ENCODE peak calls at places on chromosomes 13 and 19, in five cellular contexts. R is activated CD4-positive, alpha-beta T cell treated with anti-CD3 and anti-CD28 coated beads for 24 hours; S is mucosa of descending colon; K is mesenteric fat pad; A is iris pigment epithelial cell. C is an unnamed sample.

GRCh38 chr19:17406039-17406886 is 833 bp upstream of the BST2 start:
- DNase-seq in K (no peak), S (no peak), A (peak; percentile 35), R (no peak), C (no peak)

GRCh38 chr13:98492335-98493034 is 84.4 kb downstream of the STK24 start:
- DNase-seq in K (no peak), A (no peak), R (no peak), S (no peak), C (no peak)

GRCh38 chr19:11580665-11581418 is 3.4 kb upstream of the ACP5 start:
- DNase-seq in K (no peak), A (peak; percentile 37), R (no peak), S (no peak), C (no peak)

GRCh38 chr13:24293761-24294160 is 15.6 kb upstream of the C1QTNF9 start:
- DNase-seq in K (no peak), A (no peak), R (no peak), S (no peak), C (no peak)

GRCh38 chr19:43465468-43466120 is at the start of gene LYPD3:
- DNase-seq in K (no peak), S (peak; percentile 49), A (no peak), R (no peak), C (no peak)

GRCh38 chr13:77916481-77916880 is 2.1 kb downstream of the EDNRB start:
- DNase-seq in A (no peak), K (no peak), R (no peak), S (no peak), C (no peak)

GRCh38 chr13:109779074-109779473 is 7.3 kb downstream of the IRS2 start:
- DNase-seq in S (peak; percentile 22), R (no peak), K (no peak), A (no peak), C (no peak)

GRCh38 chr13:94309997-94310842 is 169.3 kb downstream of the DCT start:
- DNase-seq in S (no peak), R (no peak), K (no peak), A (peak; percentile 85), C (no peak)

GRCh38 chr19:4660181-4660791 is 9.9 kb downstream of the MYDGF start:
- DNase-seq in R (no peak), A (no peak), S (peak; percentile 40), K (no peak), C (no peak)

GRCh38 chr19:34096020-34096915 is 76.0 kb upstream of the LSM14A start:
- DNase-seq in R (no peak), K (no peak), S (peak; percentile 9), A (peak; percentile 53), C (no peak)